ENCODE peak calls at places on chromosomes 2 and 18, in five cellular contexts. Z is GM12892; V is sigmoid colon; O is Jurkat, Clone E6-1; D is activated T-helper 1 cell treated with Interleukin-2 at 50 U/mL for 16 hours. B is an unnamed sample.

GRCh38 chr2:181457741-181458425 is 697 bp downstream of the ITGA4 start:
- DNase-seq in Z (peak), V (peak), O (peak), D (peak), B (peak)

GRCh38 chr2:84202166-84202565 is 256.9 kb downstream of the SUCLG1 start:
- DNase-seq in Z (no peak), V (no peak), O (no peak), D (no peak), B (no peak)

GRCh38 chr2:217703999-217704398 is 298.8 kb downstream of the TNS1 start:
- DNase-seq in Z (no peak), V (no peak), O (no peak), D (no peak), B (no peak)

GRCh38 chr2:138274421-138275291 is 226.9 kb upstream of the SPOPL start:
- DNase-seq in Z (no peak), V (no peak), O (no peak), D (no peak), B (no peak)

GRCh38 chr18:63974991-63975390 is 5.1 kb downstream of the SERPINB8 start:
- DNase-seq in Z (no peak), V (no peak), O (peak), D (no peak), B (no peak)

GRCh38 chr2:173854840-173855239 is 110.3 kb downstream of the SP3 start:
- DNase-seq in Z (no peak), V (no peak), O (no peak), D (no peak), B (no peak)

GRCh38 chr2:45242161-45242741 is 233.0 kb upstream of the SIX2 start:
- DNase-seq in Z (no peak), V (no peak), O (no peak), D (no peak), B (no peak)

GRCh38 chr2:217753460-217754200 is 249.2 kb downstream of the TNS1 start:
- DNase-seq in Z (no peak), V (no peak), O (no peak), D (no peak), B (no peak)

B was measured in right lobe of liver.